ENCODE peak calls at places on chromosomes 2 and 18, in ten cellular contexts. One of them, this sample, is unnamed.

GRCh38 chr2:231621051-231621879 is 28.6 kb downstream of the TEX44 start:
- DNase-seq in pancreas: no peak
- DNase-seq in colonic mucosa: peak
- DNase-seq in upper lobe of right lung: no peak
- DNase-seq in kidney: no peak
- DNase-seq in SK-N-SH: no peak
- DNase-seq in hepatocyte: peak
- DNase-seq in cardiac fibroblast: no peak
- DNase-seq in fibroblast of the aortic adventitia: no peak
- DNase-seq in GM23338: peak
- DNase-seq in this sample: no peak

GRCh38 chr18:12769644-12770440 is 67.0 kb downstream of the PSMG2 start:
- DNase-seq in pancreas: no peak
- DNase-seq in hepatocyte: no peak
- DNase-seq in kidney: no peak
- DNase-seq in GM23338: no peak
- DNase-seq in colonic mucosa: no peak
- DNase-seq in SK-N-SH: no peak
- DNase-seq in upper lobe of right lung: no peak
- DNase-seq in cardiac fibroblast: no peak
- DNase-seq in fibroblast of the aortic adventitia: no peak
- DNase-seq in this sample: no peak

GRCh38 chr2:95004702-95005101 is 20.8 kb upstream of the MAL start:
- DNase-seq in hepatocyte: no peak
- DNase-seq in kidney: peak
- DNase-seq in colonic mucosa: no peak
- DNase-seq in GM23338: no peak
- DNase-seq in SK-N-SH: no peak
- DNase-seq in cardiac fibroblast: no peak
- DNase-seq in pancreas: no peak
- DNase-seq in fibroblast of the aortic adventitia: no peak
- DNase-seq in upper lobe of right lung: peak
- DNase-seq in this sample: no peak

GRCh38 chr2:231423176-231423575 is 27.7 kb downstream of the B3GNT7 start:
- DNase-seq in pancreas: no peak
- DNase-seq in GM23338: no peak
- DNase-seq in kidney: peak
- DNase-seq in SK-N-SH: no peak
- DNase-seq in hepatocyte: no peak
- DNase-seq in upper lobe of right lung: no peak
- DNase-seq in colonic mucosa: no peak
- DNase-seq in cardiac fibroblast: no peak
- DNase-seq in fibroblast of the aortic adventitia: no peak
- DNase-seq in this sample: no peak

GRCh38 chr2:109164739-109165221 is 35.8 kb downstream of the SH3RF3 start:
- DNase-seq in fibroblast of the aortic adventitia: peak
- DNase-seq in upper lobe of right lung: no peak
- DNase-seq in GM23338: no peak
- DNase-seq in pancreas: no peak
- DNase-seq in SK-N-SH: no peak
- DNase-seq in cardiac fibroblast: peak
- DNase-seq in kidney: no peak
- DNase-seq in colonic mucosa: no peak
- DNase-seq in hepatocyte: no peak
- DNase-seq in this sample: peak

GRCh38 chr18:62524443-62525200 is 1.8 kb downstream of the ZCCHC2 start:
- DNase-seq in cardiac fibroblast: peak
- DNase-seq in hepatocyte: peak
- DNase-seq in GM23338: peak
- DNase-seq in kidney: peak
- DNase-seq in colonic mucosa: peak
- DNase-seq in pancreas: peak
- DNase-seq in SK-N-SH: peak
- DNase-seq in upper lobe of right lung: peak
- DNase-seq in fibroblast of the aortic adventitia: peak
- DNase-seq in this sample: peak

GRCh38 chr2:85774126-85774978 is 20.6 kb downstream of the ATOH8 start:
- DNase-seq in kidney: peak
- DNase-seq in upper lobe of right lung: no peak
- DNase-seq in fibroblast of the aortic adventitia: no peak
- DNase-seq in pancreas: no peak
- DNase-seq in GM23338: no peak
- DNase-seq in SK-N-SH: no peak
- DNase-seq in colonic mucosa: no peak
- DNase-seq in cardiac fibroblast: no peak
- DNase-seq in hepatocyte: no peak
- DNase-seq in this sample: no peak

GRCh38 chr18:50711401-50711800 is 108.4 kb downstream of the MRO start:
- DNase-seq in hepatocyte: no peak
- DNase-seq in pancreas: no peak
- DNase-seq in GM23338: no peak
- DNase-seq in colonic mucosa: no peak
- DNase-seq in fibroblast of the aortic adventitia: no peak
- DNase-seq in SK-N-SH: no peak
- DNase-seq in kidney: no peak
- DNase-seq in cardiac fibroblast: no peak
- DNase-seq in upper lobe of right lung: no peak
- DNase-seq in this sample: no peak

DNA sequence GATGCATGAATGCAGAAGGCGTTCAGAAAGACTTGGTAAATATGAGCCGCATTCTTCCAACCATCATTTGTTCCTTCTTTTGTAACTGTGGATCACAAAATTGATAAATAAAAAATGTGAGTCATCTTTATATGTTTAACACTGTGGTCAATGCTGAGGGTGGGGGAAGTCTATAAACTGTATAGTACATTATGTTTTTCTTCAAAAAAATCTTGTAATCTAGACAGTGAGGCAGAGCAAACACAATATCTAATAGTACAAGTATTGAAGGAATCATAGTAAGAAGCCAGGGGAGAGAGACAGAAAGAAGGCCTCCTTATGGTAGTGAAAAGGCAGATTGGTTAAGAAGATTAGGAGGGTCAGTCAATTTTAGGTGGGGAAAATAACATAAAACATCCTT is 30.7 kb upstream of the CALCRL start:
- DNase-seq in hepatocyte: no peak
- DNase-seq in GM23338: no peak
- DNase-seq in kidney: no peak
- DNase-seq in upper lobe of right lung: no peak
- DNase-seq in fibroblast of the aortic adventitia: no peak
- DNase-seq in pancreas: no peak
- DNase-seq in cardiac fibroblast: no peak
- DNase-seq in SK-N-SH: no peak
- DNase-seq in colonic mucosa: no peak
- DNase-seq in this sample: no peak
- TF ChIP-seq CTCF in hepatocyte: no peak
- TF ChIP-seq CTCF in GM23338: no peak
- TF ChIP-seq CTCF in kidney: no peak
- TF ChIP-seq CTCF in upper lobe of right lung: no peak
- TF ChIP-seq CTCF in fibroblast of the aortic adventitia: no peak
- TF ChIP-seq CTCF in pancreas: no peak
- TF ChIP-seq CTCF in cardiac fibroblast: no peak
- TF ChIP-seq CTCF in SK-N-SH: no peak
- TF ChIP-seq CTCF in colonic mucosa: no peak
- TF ChIP-seq CTCF in this sample: no peak

GRCh38 chr2:173386441-173387044 is 31.9 kb downstream of the CDCA7 start:
- DNase-seq in colonic mucosa: no peak
- DNase-seq in cardiac fibroblast: no peak
- DNase-seq in pancreas: no peak
- DNase-seq in SK-N-SH: no peak
- DNase-seq in hepatocyte: no peak
- DNase-seq in GM23338: peak
- DNase-seq in kidney: no peak
- DNase-seq in upper lobe of right lung: no peak
- DNase-seq in fibroblast of the aortic adventitia: no peak
- DNase-seq in this sample: no peak

GRCh38 chr2:173390036-173390435 is 35.4 kb downstream of the CDCA7 start:
- DNase-seq in hepatocyte: no peak
- DNase-seq in kidney: no peak
- DNase-seq in pancreas: no peak
- DNase-seq in upper lobe of right lung: no peak
- DNase-seq in GM23338: no peak
- DNase-seq in fibroblast of the aortic adventitia: no peak
- DNase-seq in colonic mucosa: no peak
- DNase-seq in SK-N-SH: no peak
- DNase-seq in cardiac fibroblast: no peak
- DNase-seq in this sample: no peak

GRCh38 chr2:173394575-173394974 is 39.9 kb downstream of the CDCA7 start:
- DNase-seq in hepatocyte: no peak
- DNase-seq in cardiac fibroblast: no peak
- DNase-seq in kidney: no peak
- DNase-seq in upper lobe of right lung: no peak
- DNase-seq in SK-N-SH: no peak
- DNase-seq in fibroblast of the aortic adventitia: no peak
- DNase-seq in pancreas: no peak
- DNase-seq in GM23338: no peak
- DNase-seq in colonic mucosa: no peak
- DNase-seq in this sample: no peak

DNA sequence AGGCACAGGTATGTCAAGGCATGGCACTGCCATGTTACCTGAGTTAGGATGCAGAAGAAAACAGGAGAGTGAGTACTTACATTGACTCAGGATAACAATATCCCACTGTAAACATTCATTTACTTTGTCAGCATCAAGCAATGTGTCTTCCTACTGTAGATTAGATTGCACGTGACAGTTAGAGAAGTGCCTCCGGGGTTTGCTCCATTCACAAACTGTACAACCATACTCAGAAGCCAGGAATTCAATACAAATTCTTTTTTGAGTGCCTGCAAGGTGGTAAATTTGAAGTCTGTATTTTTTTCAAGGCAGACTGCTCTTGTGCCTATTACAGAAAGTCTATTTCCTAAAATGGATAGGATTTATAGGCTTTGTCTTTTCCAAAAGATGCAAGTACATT is 34.1 kb downstream of the CDCA7 start:
- DNase-seq in pancreas: no peak
- DNase-seq in fibroblast of the aortic adventitia: no peak
- DNase-seq in colonic mucosa: no peak
- DNase-seq in kidney: no peak
- DNase-seq in cardiac fibroblast: no peak
- DNase-seq in upper lobe of right lung: no peak
- DNase-seq in SK-N-SH: no peak
- DNase-seq in hepatocyte: no peak
- DNase-seq in GM23338: no peak
- DNase-seq in this sample: no peak
- TF ChIP-seq CTCF in pancreas: no peak
- TF ChIP-seq CTCF in fibroblast of the aortic adventitia: no peak
- TF ChIP-seq CTCF in colonic mucosa: no peak
- TF ChIP-seq CTCF in kidney: no peak
- TF ChIP-seq CTCF in cardiac fibroblast: no peak
- TF ChIP-seq CTCF in upper lobe of right lung: no peak
- TF ChIP-seq CTCF in SK-N-SH: no peak
- TF ChIP-seq CTCF in hepatocyte: no peak
- TF ChIP-seq CTCF in GM23338: no peak
- TF ChIP-seq CTCF in this sample: no peak

GRCh38 chr2:234135750-234136221 is 85.3 kb downstream of the SPP2 start:
- DNase-seq in colonic mucosa: peak
- DNase-seq in hepatocyte: peak
- DNase-seq in pancreas: no peak
- DNase-seq in fibroblast of the aortic adventitia: peak
- DNase-seq in GM23338: peak
- DNase-seq in cardiac fibroblast: peak
- DNase-seq in SK-N-SH: peak
- DNase-seq in kidney: peak
- DNase-seq in upper lobe of right lung: peak
- DNase-seq in this sample: peak

GRCh38 chr2:234138836-234139235 is 88.3 kb downstream of the SPP2 start:
- DNase-seq in fibroblast of the aortic adventitia: no peak
- DNase-seq in cardiac fibroblast: no peak
- DNase-seq in pancreas: no peak
- DNase-seq in SK-N-SH: no peak
- DNase-seq in kidney: no peak
- DNase-seq in hepatocyte: no peak
- DNase-seq in GM23338: no peak
- DNase-seq in upper lobe of right lung: no peak
- DNase-seq in colonic mucosa: no peak
- DNase-seq in this sample: no peak

GRCh38 chr2:234134496-234134895 is 84.0 kb downstream of the SPP2 start:
- DNase-seq in cardiac fibroblast: peak
- DNase-seq in upper lobe of right lung: no peak
- DNase-seq in pancreas: no peak
- DNase-seq in colonic mucosa: no peak
- DNase-seq in hepatocyte: no peak
- DNase-seq in fibroblast of the aortic adventitia: no peak
- DNase-seq in SK-N-SH: no peak
- DNase-seq in GM23338: no peak
- DNase-seq in kidney: no peak
- DNase-seq in this sample: no peak

GRCh38 chr2:234137400-234138014 is 87.0 kb downstream of the SPP2 start:
- DNase-seq in SK-N-SH: no peak
- DNase-seq in upper lobe of right lung: no peak
- DNase-seq in fibroblast of the aortic adventitia: peak
- DNase-seq in GM23338: no peak
- DNase-seq in colonic mucosa: no peak
- DNase-seq in cardiac fibroblast: peak
- DNase-seq in pancreas: no peak
- DNase-seq in hepatocyte: peak
- DNase-seq in kidney: no peak
- DNase-seq in this sample: peak

DNA sequence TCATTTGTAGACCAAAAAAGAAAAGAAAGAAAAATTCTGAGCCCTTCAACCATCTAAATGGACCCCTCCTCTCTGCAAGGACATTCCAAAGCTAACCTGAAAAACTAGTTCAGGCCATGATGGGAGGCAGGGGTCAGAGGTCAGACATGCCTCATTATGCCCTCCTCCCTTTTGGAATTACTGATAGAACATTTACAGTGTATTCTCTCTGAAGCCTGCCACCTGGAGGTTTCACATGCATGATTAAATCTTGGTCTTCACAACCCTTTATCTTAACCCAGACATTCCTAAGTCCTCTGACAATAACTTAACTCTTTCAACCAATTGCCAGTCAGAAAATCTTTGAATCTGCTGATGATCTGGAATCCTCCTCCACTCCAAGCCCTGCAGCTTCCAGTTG is 86.0 kb downstream of the SPP2 start:
- DNase-seq in cardiac fibroblast: no peak
- DNase-seq in SK-N-SH: no peak
- DNase-seq in GM23338: peak
- DNase-seq in pancreas: no peak
- DNase-seq in kidney: no peak
- DNase-seq in fibroblast of the aortic adventitia: no peak
- DNase-seq in colonic mucosa: no peak
- DNase-seq in hepatocyte: peak
- DNase-seq in upper lobe of right lung: no peak
- DNase-seq in this sample: no peak
- TF ChIP-seq CTCF in cardiac fibroblast: no peak
- TF ChIP-seq CTCF in SK-N-SH: peak
- TF ChIP-seq CTCF in GM23338: peak
- TF ChIP-seq CTCF in pancreas: no peak
- TF ChIP-seq CTCF in kidney: no peak
- TF ChIP-seq CTCF in fibroblast of the aortic adventitia: no peak
- TF ChIP-seq CTCF in colonic mucosa: no peak
- TF ChIP-seq CTCF in hepatocyte: peak
- TF ChIP-seq CTCF in upper lobe of right lung: no peak
- TF ChIP-seq CTCF in this sample: no peak

DNA sequence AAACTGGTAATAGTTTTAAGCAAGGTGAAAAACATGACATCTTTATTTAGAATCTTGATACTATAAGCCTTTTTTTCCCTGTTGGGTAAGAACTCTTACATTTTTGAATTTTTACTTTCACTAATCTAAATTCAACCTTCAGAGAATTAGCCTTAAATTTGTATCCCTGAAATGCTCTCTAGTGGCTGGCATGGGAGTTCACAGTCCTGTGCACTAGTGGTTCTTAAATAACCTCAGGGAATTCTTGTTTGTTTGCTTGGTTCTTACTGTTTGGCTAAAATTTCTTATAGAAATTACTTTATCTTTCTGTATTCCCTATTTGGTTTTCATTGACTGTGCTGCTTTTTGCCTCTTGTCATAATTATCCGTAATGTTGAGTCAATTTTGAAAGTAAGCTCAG is 391.2 kb upstream of the FIGN start:
- DNase-seq in colonic mucosa: no peak
- DNase-seq in kidney: no peak
- DNase-seq in pancreas: no peak
- DNase-seq in SK-N-SH: no peak
- DNase-seq in cardiac fibroblast: peak
- DNase-seq in fibroblast of the aortic adventitia: peak
- DNase-seq in upper lobe of right lung: no peak
- DNase-seq in GM23338: no peak
- DNase-seq in hepatocyte: peak
- DNase-seq in this sample: no peak
- TF ChIP-seq CTCF in colonic mucosa: no peak
- TF ChIP-seq CTCF in kidney: no peak
- TF ChIP-seq CTCF in pancreas: no peak
- TF ChIP-seq CTCF in SK-N-SH: peak
- TF ChIP-seq CTCF in cardiac fibroblast: peak
- TF ChIP-seq CTCF in fibroblast of the aortic adventitia: peak
- TF ChIP-seq CTCF in upper lobe of right lung: peak
- TF ChIP-seq CTCF in GM23338: peak
- TF ChIP-seq CTCF in hepatocyte: peak
- TF ChIP-seq CTCF in this sample: no peak